ENCODE peak calls at places on chromosomes 5 and 9, in four cellular contexts. One of them, this sample, is unnamed.

GRCh38 chr5:76498328-76498727 is 95.2 kb downstream of the IQGAP2 start:
- DNase-seq in GM12878: no peak
- DNase-seq in K562: no peak
- DNase-seq in IMR-90: no peak
- DNase-seq in this sample: no peak

GRCh38 chr9:134455951-134456739 is 129.9 kb downstream of the RXRA start:
- DNase-seq in GM12878: no peak
- DNase-seq in IMR-90: peak
- DNase-seq in K562: peak
- DNase-seq in this sample: peak

GRCh38 chr5:96381526-96381925 is 51.5 kb downstream of the PCSK1 start:
- DNase-seq in IMR-90: no peak
- DNase-seq in GM12878: no peak
- DNase-seq in K562: no peak
- DNase-seq in this sample: no peak

GRCh38 chr5:32274548-32275420 is 38.0 kb downstream of the MTMR12 start:
- DNase-seq in GM12878: no peak
- DNase-seq in K562: no peak
- DNase-seq in IMR-90: peak
- DNase-seq in this sample: no peak

GRCh38 chr5:53884411-53884810 is 324.0 kb downstream of the NDUFS4 start:
- DNase-seq in GM12878: no peak
- DNase-seq in K562: no peak
- DNase-seq in IMR-90: no peak
- DNase-seq in this sample: no peak

GRCh38 chr5:103444333-103445038 is 118.1 kb downstream of the NUDT12 start:
- DNase-seq in IMR-90: no peak
- DNase-seq in GM12878: no peak
- DNase-seq in K562: no peak
- DNase-seq in this sample: no peak

GRCh38 chr9:127779136-127779981 is 893 bp upstream of the SH2D3C start:
- DNase-seq in GM12878: peak
- DNase-seq in K562: no peak
- DNase-seq in IMR-90: no peak
- DNase-seq in this sample: no peak

GRCh38 chr9:86741311-86742215 is 205.7 kb downstream of the GAS1 start:
- DNase-seq in IMR-90: peak
- DNase-seq in K562: no peak
- DNase-seq in GM12878: no peak
- DNase-seq in this sample: no peak

GRCh38 chr9:32741706-32742105 is 41.6 kb upstream of the TMEM215 start:
- DNase-seq in IMR-90: no peak
- DNase-seq in K562: no peak
- DNase-seq in GM12878: no peak
- DNase-seq in this sample: no peak

GRCh38 chr5:61322738-61323429 is 9.2 kb upstream of the ZSWIM6 start:
- DNase-seq in IMR-90: peak
- DNase-seq in GM12878: no peak
- DNase-seq in K562: no peak
- DNase-seq in this sample: no peak

GRCh38 chr5:181064987-181065386 is 24.9 kb downstream of the BTNL9 start:
- DNase-seq in K562: no peak
- DNase-seq in IMR-90: no peak
- DNase-seq in GM12878: no peak
- DNase-seq in this sample: no peak

GRCh38 chr5:109350537-109351270 is 59.1 kb downstream of the PJA2 start:
- DNase-seq in K562: no peak
- DNase-seq in IMR-90: peak
- DNase-seq in GM12878: no peak
- DNase-seq in this sample: no peak

GRCh38 chr9:120559546-120559945 is 20.4 kb downstream of the CDK5RAP2 start:
- DNase-seq in GM12878: no peak
- DNase-seq in K562: no peak
- DNase-seq in IMR-90: no peak
- DNase-seq in this sample: no peak

GRCh38 chr9:134492721-134493470 is 148.7 kb upstream of the COL5A1 start:
- DNase-seq in IMR-90: no peak
- DNase-seq in K562: no peak
- DNase-seq in GM12878: no peak
- DNase-seq in this sample: no peak

GRCh38 chr9:89350988-89351557 is 32.8 kb downstream of the SECISBP2 start:
- DNase-seq in K562: no peak
- DNase-seq in GM12878: no peak
- DNase-seq in IMR-90: no peak
- DNase-seq in this sample: no peak

GRCh38 chr9:16992138-16992537 is 121.7 kb upstream of the BNC2 start:
- DNase-seq in K562: no peak
- DNase-seq in GM12878: no peak
- DNase-seq in IMR-90: no peak
- DNase-seq in this sample: no peak

GRCh38 chr5:54610197-54610898 is 92.8 kb downstream of the SNX18 start:
- DNase-seq in GM12878: peak
- DNase-seq in K562: no peak
- DNase-seq in IMR-90: no peak
- DNase-seq in this sample: no peak

GRCh38 chr9:111198936-111199335 is 131.1 kb downstream of the OR2K2 start:
- DNase-seq in K562: no peak
- DNase-seq in GM12878: no peak
- DNase-seq in IMR-90: peak
- DNase-seq in this sample: no peak

GRCh38 chr9:88947581-88948573 is 43.4 kb upstream of the S1PR3 start:
- DNase-seq in IMR-90: peak
- DNase-seq in GM12878: no peak
- DNase-seq in K562: no peak
- DNase-seq in this sample: no peak

GRCh38 chr5:166358127-166358840 is 1933.2 kb upstream of the WWC1 start:
- DNase-seq in IMR-90: no peak
- DNase-seq in K562: no peak
- DNase-seq in GM12878: no peak
- DNase-seq in this sample: no peak

GRCh38 chr5:8981496-8981895 is 564.4 kb downstream of the SEMA5A start:
- DNase-seq in K562: no peak
- DNase-seq in GM12878: no peak
- DNase-seq in IMR-90: peak
- DNase-seq in this sample: no peak

GRCh38 chr9:130847306-130848217 is 12.5 kb downstream of the ABL1 start:
- DNase-seq in IMR-90: peak
- DNase-seq in GM12878: no peak
- DNase-seq in K562: no peak
- DNase-seq in this sample: peak

GRCh38 chr9:112881366-112881765 is 9.3 kb downstream of the SLC46A2 start:
- DNase-seq in GM12878: no peak
- DNase-seq in K562: no peak
- DNase-seq in IMR-90: peak
- DNase-seq in this sample: no peak

GRCh38 chr9:5838884-5839571 is 6.1 kb upstream of the ERMP1 start:
- DNase-seq in IMR-90: peak
- DNase-seq in K562: peak
- DNase-seq in GM12878: no peak
- DNase-seq in this sample: peak

GRCh38 chr9:135136991-135137390 is 49.5 kb downstream of the OLFM1 start:
- DNase-seq in K562: no peak
- DNase-seq in GM12878: no peak
- DNase-seq in IMR-90: no peak
- DNase-seq in this sample: no peak

GRCh38 chr5:107389130-107389553 is 281.6 kb downstream of the EFNA5 start:
- DNase-seq in K562: no peak
- DNase-seq in IMR-90: peak
- DNase-seq in GM12878: peak
- DNase-seq in this sample: peak

GRCh38 chr5:108983456-108984092 is 235.9 kb downstream of the FER start:
- DNase-seq in K562: no peak
- DNase-seq in IMR-90: peak
- DNase-seq in GM12878: no peak
- DNase-seq in this sample: no peak

GRCh38 chr9:114311571-114312512 is 11.1 kb upstream of the ORM1 start:
- DNase-seq in GM12878: no peak
- DNase-seq in K562: no peak
- DNase-seq in IMR-90: no peak
- DNase-seq in this sample: no peak

GRCh38 chr9:31153250-31153840 is 1231.1 kb upstream of the ACO1 start:
- DNase-seq in IMR-90: no peak
- DNase-seq in GM12878: no peak
- DNase-seq in K562: no peak
- DNase-seq in this sample: no peak

GRCh38 chr9:70581214-70581966 is 166.9 kb upstream of the KLF9 start:
- DNase-seq in K562: no peak
- DNase-seq in GM12878: no peak
- DNase-seq in IMR-90: no peak
- DNase-seq in this sample: no peak

GRCh38 chr9:121658591-121658990 is 7.2 kb downstream of the DAB2IP start:
- DNase-seq in GM12878: no peak
- DNase-seq in IMR-90: no peak
- DNase-seq in K562: no peak
- DNase-seq in this sample: no peak

GRCh38 chr5:76331139-76331538 is 71.9 kb upstream of the IQGAP2 start:
- DNase-seq in IMR-90: no peak
- DNase-seq in K562: no peak
- DNase-seq in GM12878: no peak
- DNase-seq in this sample: no peak

GRCh38 chr5:170554566-170555267 is 50.9 kb downstream of the KCNIP1 start:
- DNase-seq in K562: no peak
- DNase-seq in GM12878: no peak
- DNase-seq in IMR-90: peak
- DNase-seq in this sample: no peak

GRCh38 chr5:137560414-137560813 is 61.3 kb upstream of the SPOCK1 start:
- DNase-seq in IMR-90: no peak
- DNase-seq in GM12878: no peak
- DNase-seq in K562: no peak
- DNase-seq in this sample: no peak

GRCh38 chr9:137316012-137316981 is 14.2 kb upstream of the NRARP start:
- DNase-seq in GM12878: no peak
- DNase-seq in K562: peak
- DNase-seq in IMR-90: no peak
- DNase-seq in this sample: peak
- TF ChIP-seq ELK1 in GM12878: no peak
- TF ChIP-seq ELK1 in K562: no peak
- TF ChIP-seq ELK1 in IMR-90: no peak
- TF ChIP-seq ELK1 in this sample: no peak

GRCh38 chr9:8254527-8254926 is 454.9 kb upstream of the DMAC1 start:
- DNase-seq in IMR-90: no peak
- DNase-seq in GM12878: no peak
- DNase-seq in K562: no peak
- DNase-seq in this sample: no peak
- TF ChIP-seq ELK1 in IMR-90: no peak
- TF ChIP-seq ELK1 in GM12878: no peak
- TF ChIP-seq ELK1 in K562: no peak
- TF ChIP-seq ELK1 in this sample: no peak

GRCh38 chr5:140875085-140876065 is at the start of gene PCDHA12:
- DNase-seq in K562: no peak
- DNase-seq in GM12878: no peak
- DNase-seq in IMR-90: no peak
- DNase-seq in this sample: peak

GRCh38 chr5:140868721-140869554 is at the start of gene PCDHA11:
- DNase-seq in IMR-90: no peak
- DNase-seq in GM12878: no peak
- DNase-seq in K562: peak
- DNase-seq in this sample: peak

GRCh38 chr5:140869555-140869886 is 764 bp downstream of the PCDHA11 start:
- DNase-seq in GM12878: no peak
- DNase-seq in IMR-90: no peak
- DNase-seq in K562: no peak
- DNase-seq in this sample: no peak

DNA sequence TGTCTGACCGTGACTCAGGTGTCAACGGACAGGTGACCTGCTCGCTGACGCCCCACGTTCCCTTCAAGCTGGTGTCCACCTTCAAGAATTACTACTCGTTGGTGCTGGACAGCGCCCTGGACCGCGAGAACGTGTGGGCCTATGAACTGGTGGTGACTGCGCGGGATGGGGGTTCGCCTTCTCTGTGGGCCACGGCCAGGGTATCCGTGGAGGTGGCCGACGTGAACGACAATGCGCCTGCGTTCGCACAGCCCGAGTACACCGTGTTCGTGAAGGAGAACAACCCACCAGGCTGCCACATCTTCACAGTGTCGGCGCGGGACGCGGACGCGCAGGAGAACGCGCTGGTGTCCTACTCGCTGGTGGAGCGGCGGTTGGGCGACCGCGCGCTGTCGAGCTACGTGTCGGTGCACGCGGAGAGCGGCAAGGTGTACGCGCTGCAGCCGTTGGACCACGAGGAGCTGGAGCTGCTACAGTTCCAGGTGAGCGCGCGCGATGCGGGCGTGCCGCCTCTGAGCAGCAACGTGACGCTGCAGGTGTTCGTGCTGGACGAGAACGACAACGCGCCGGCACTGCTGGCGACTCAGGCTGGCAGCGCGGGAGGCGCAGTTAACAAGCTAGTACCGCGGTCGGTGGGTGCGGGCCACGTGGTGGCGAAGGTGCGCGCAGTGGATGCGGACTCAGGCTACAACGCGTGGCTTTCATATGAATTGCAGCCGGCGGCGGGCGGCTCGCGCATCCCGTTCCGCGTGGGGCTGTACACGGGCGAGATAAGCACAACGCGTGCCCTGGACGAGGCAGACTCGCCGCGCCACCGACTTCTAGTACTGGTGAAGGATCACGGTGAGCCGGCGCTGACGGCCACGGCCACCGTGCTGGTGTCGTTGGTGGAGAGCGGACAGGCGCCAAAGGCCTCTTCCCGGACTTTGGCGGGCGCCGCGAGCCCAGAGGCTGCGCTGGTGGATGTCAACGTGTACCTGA is 1.8 kb downstream of the PCDHA11 start:
- DNase-seq in GM12878: no peak
- DNase-seq in IMR-90: no peak
- DNase-seq in K562: no peak
- DNase-seq in this sample: no peak
- TF ChIP-seq ELK1 in GM12878: no peak
- TF ChIP-seq ELK1 in IMR-90: no peak
- TF ChIP-seq ELK1 in K562: no peak
- TF ChIP-seq ELK1 in this sample: no peak

GRCh38 chr5:59923465-59923864 is 29.9 kb upstream of the PDE4D start:
- DNase-seq in GM12878: no peak
- DNase-seq in IMR-90: peak
- DNase-seq in K562: no peak
- DNase-seq in this sample: peak
- TF ChIP-seq ELK1 in GM12878: no peak
- TF ChIP-seq ELK1 in IMR-90: no peak
- TF ChIP-seq ELK1 in K562: no peak
- TF ChIP-seq ELK1 in this sample: no peak

GRCh38 chr9:69115621-69116020 is 58.5 kb upstream of the TJP2 start:
- DNase-seq in GM12878: no peak
- DNase-seq in IMR-90: no peak
- DNase-seq in K562: no peak
- DNase-seq in this sample: no peak

GRCh38 chr9:69121155-69122085 is 52.7 kb upstream of the TJP2 start:
- DNase-seq in IMR-90: peak
- DNase-seq in GM12878: no peak
- DNase-seq in K562: no peak
- DNase-seq in this sample: peak

GRCh38 chr9:69120380-69121154 is 53.5 kb upstream of the TJP2 start:
- DNase-seq in K562: no peak
- DNase-seq in GM12878: no peak
- DNase-seq in IMR-90: no peak
- DNase-seq in this sample: peak

GRCh38 chr9:69122086-69122390 is 52.0 kb upstream of the TJP2 start:
- DNase-seq in GM12878: no peak
- DNase-seq in K562: no peak
- DNase-seq in IMR-90: peak
- DNase-seq in this sample: peak

GRCh38 chr9:69118656-69119055 is 55.4 kb upstream of the TJP2 start:
- DNase-seq in GM12878: no peak
- DNase-seq in IMR-90: no peak
- DNase-seq in K562: no peak
- DNase-seq in this sample: no peak
- TF ChIP-seq ELK1 in GM12878: no peak
- TF ChIP-seq ELK1 in IMR-90: no peak
- TF ChIP-seq ELK1 in K562: no peak
- TF ChIP-seq ELK1 in this sample: no peak